ENCODE peak calls at places on chromosomes 12 and 14, in six cellular contexts. O is stimulated activated CD4-positive, alpha-beta T cell treated with anti-CD3 and anti-CD28 coated beads, Interleukin-2, amount 100 ng/mL, for 24 hours; S is activated CD8-positive, alpha-beta T cell treated with anti-CD3 and anti-CD28 coated beads for 36 hours; H is kidney tubule cell; L is AG04450; Z is hypothalamus. R is an unnamed sample.

GRCh38 chr12:6089041-6089823 is 35.2 kb downstream of the VWF start:
- DNase-seq in L (no peak), Z (no peak), O (no peak), S (no peak), H (peak; percentile 89), R (no peak)

GRCh38 chr12:124993568-124994434 is at the start of gene BRI3BP:
- DNase-seq in L (no peak), O (peak; percentile 85), H (peak; percentile 70), S (peak; percentile 71), Z (peak; percentile 14), R (peak; percentile 92)

GRCh38 chr14:73173092-73173735 is 36.9 kb downstream of the PSEN1 start:
- DNase-seq in H (peak; percentile 35), Z (no peak), O (no peak), L (peak; percentile 7), S (peak; percentile 27), R (peak; percentile 44)

GRCh38 chr14:23300687-23301223 is 1.9 kb downstream of the PPP1R3E start:
- DNase-seq in Z (no peak), O (peak; percentile 37), H (peak; percentile 67), S (peak; percentile 28), L (no peak), R (no peak)

GRCh38 chr12:8065991-8066594 is at the start of gene C3AR1:
- DNase-seq in Z (no peak), H (peak; percentile 64), S (peak; percentile 46), O (peak; percentile 13), L (no peak), R (no peak)

GRCh38 chr12:106181416-106182114 is 42.8 kb upstream of the NUAK1 start:
- DNase-seq in S (no peak), L (no peak), Z (no peak), O (no peak), H (no peak), R (no peak)

GRCh38 chr12:13176257-13176656 is 20.3 kb upstream of the EMP1 start:
- DNase-seq in L (no peak), S (no peak), H (peak; percentile 80), O (no peak), Z (no peak), R (no peak)

GRCh38 chr14:60968099-60968498 is 12.8 kb downstream of the TRMT5 start:
- DNase-seq in S (no peak), Z (no peak), O (no peak), H (peak; percentile 35), L (no peak), R (no peak)

GRCh38 chr12:67752226-67752732 is 103.7 kb downstream of the DYRK2 start:
- DNase-seq in S (no peak), Z (no peak), O (no peak), H (peak; percentile 79), L (no peak), R (no peak)

GRCh38 chr12:65339161-65339560 is 60.7 kb downstream of the MSRB3 start:
- DNase-seq in S (no peak), Z (no peak), H (no peak), L (no peak), O (no peak), R (no peak)

GRCh38 chr12:56469007-56469930 is 891 bp downstream of the SPRYD4 start:
- DNase-seq in H (peak; percentile 24), L (no peak), Z (no peak), O (peak; percentile 14), S (peak; percentile 15), R (peak; percentile 8)

GRCh38 chr14:49203676-49204075 is 382.5 kb downstream of the RPS29 start:
- DNase-seq in H (no peak), L (no peak), Z (no peak), S (no peak), O (no peak), R (no peak)

GRCh38 chr12:9750276-9751203 is 10.2 kb downstream of the CD69 start:
- DNase-seq in S (peak; percentile 73), L (peak; percentile 13), H (peak; percentile 66), Z (no peak), O (peak; percentile 52), R (peak; percentile 74)

GRCh38 chr14:79708991-79709390 is 502.3 kb downstream of the DIO2 start:
- DNase-seq in L (no peak), Z (no peak), H (peak; percentile 25), S (no peak), O (no peak), R (no peak)

GRCh38 chr14:55752580-55753365 is 172.8 kb downstream of the KTN1 start:
- DNase-seq in H (peak; percentile 68), Z (no peak), O (no peak), L (peak; percentile 24), S (no peak), R (no peak)

R was measured in D341Med.